ENCODE peak calls at places on chromosomes 5 and 9, in eight cellular contexts. J is body of pancreas, V is ascending aorta, Q is mammary epithelial cell, O is breast epithelium, Y is stomach, I is tibial nerve, B is PC-9. L is an unnamed sample. For H3K27me3, the result is how much of the 10 kb centered on the place peaks cover.

GRCh38 chr9:130243015-130243881 is 22.3 kb upstream of the HMCN2 start:
- DNase-seq in O (peak), I (peak), Y (peak), Q (no peak), J (peak), V (no peak), B (no peak), L (peak)

GRCh38 chr9:115596743-115597080 is 478.8 kb upstream of the TNC start:
- DNase-seq in I (no peak), Q (no peak), O (no peak), B (no peak), Y (no peak), J (no peak), V (no peak), L (no peak)

GRCh38 chr5:178207183-178207916 is 3.0 kb downstream of the HNRNPAB start:
- DNase-seq in Q (peak), J (peak), V (no peak), O (peak), I (no peak), Y (peak), B (no peak), L (no peak)

GRCh38 chr9:109310486-109310901 is 10.4 kb downstream of the EPB41L4B start:
- DNase-seq in Y (no peak), J (no peak), O (no peak), B (no peak), Q (no peak), I (no peak), V (no peak), L (no peak)

GRCh38 chr5:26763151-26763550 is 275.2 kb downstream of the CDH9 start:
- DNase-seq in O (no peak), J (no peak), I (no peak), V (no peak), Y (no peak), Q (no peak), B (no peak), L (no peak)

GRCh38 chr5:136501133-136501532 is 135.8 kb upstream of the TRPC7 start:
- DNase-seq in J (no peak), O (no peak), Q (no peak), B (no peak), V (no peak), I (no peak), Y (no peak), L (no peak)

GRCh38 chr9:75039006-75039405 is 10.9 kb upstream of the CARNMT1 start:
- DNase-seq in Q (no peak), J (no peak), O (no peak), Y (no peak), B (no peak), I (no peak), V (no peak), L (no peak)

GRCh38 chr5:1948663-1949191 is 66.0 kb upstream of the IRX4 start:
- DNase-seq in O (no peak), I (no peak), B (no peak), Y (no peak), Q (peak), V (no peak), J (no peak), L (no peak)

GRCh38 chr9:28587052-28587451 is 1013.8 kb upstream of the C9orf72 start:
- DNase-seq in I (no peak), J (no peak), V (no peak), O (no peak), Y (no peak), B (no peak), Q (no peak), L (no peak)

GRCh38 chr5:96683810-96684209 is 21.6 kb downstream of the CAST start:
- DNase-seq in O (no peak), V (no peak), B (no peak), J (no peak), Y (no peak), Q (no peak), I (no peak), L (no peak)

GRCh38 chr5:151686673-151687378 is at the start of gene SPARC:
- DNase-seq in V (peak), J (peak), I (peak), Y (no peak), Q (peak), B (no peak), O (no peak), L (no peak)

GRCh38 chr5:153445875-153446567 is 44.4 kb upstream of the GRIA1 start:
- DNase-seq in Q (peak), I (peak), V (no peak), Y (peak), O (peak), J (peak), B (no peak), L (no peak)

GRCh38 chr9:83583151-83584014 is 39.6 kb upstream of the IDNK start:
- DNase-seq in V (no peak), Q (peak), Y (peak), I (peak), J (peak), B (no peak), O (no peak), L (no peak)

GRCh38 chr5:120358949-120359348 is 105.2 kb upstream of the PRR16 start:
- DNase-seq in Y (no peak), B (no peak), Q (no peak), I (no peak), V (no peak), J (no peak), O (no peak), L (no peak)

DNA sequence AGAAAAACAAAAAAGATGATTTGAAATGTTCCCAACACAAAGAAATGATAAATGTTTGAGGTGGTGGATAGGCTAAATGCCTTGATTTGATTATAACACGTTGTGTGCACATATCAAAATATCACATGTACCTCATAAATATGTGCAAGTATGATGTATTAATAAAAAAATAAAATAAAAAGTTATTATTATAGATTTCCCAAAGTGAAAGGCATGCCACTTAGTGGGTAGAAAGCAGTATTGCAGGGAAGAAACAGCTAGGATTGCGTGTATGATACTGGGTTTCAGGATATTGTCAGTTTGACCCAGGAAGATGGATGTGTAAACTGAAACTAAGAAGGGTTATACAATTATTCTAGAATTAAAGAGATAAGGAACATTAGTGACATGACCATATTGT is 3.6 kb upstream of the TMEM38B start:
- DNase-seq in V (no peak), Y (no peak), J (no peak), O (no peak), Q (no peak), I (no peak), B (no peak), L (no peak)
- TF ChIP-seq CTCF in V (no peak), Y (no peak), J (peak), O (no peak), Q (peak), I (peak), B (peak), L (no peak)

GRCh38 chr5:170533383-170533782 is 29.6 kb downstream of the KCNIP1 start:
- DNase-seq in B (peak), V (no peak), Y (peak), O (no peak), Q (no peak), J (no peak), I (no peak), L (no peak)

GRCh38 chr5:170525450-170526211 is 21.8 kb downstream of the KCNIP1 start:
- DNase-seq in J (no peak), Y (no peak), O (no peak), I (no peak), V (no peak), Q (no peak), B (no peak), L (no peak)

GRCh38 chr5:170524576-170524975 is 20.8 kb downstream of the KCNIP1 start:
- DNase-seq in V (no peak), B (no peak), J (no peak), O (no peak), Q (no peak), I (no peak), Y (no peak), L (no peak)

GRCh38 chr5:170527998-170528397 is 24.2 kb downstream of the KCNIP1 start:
- DNase-seq in J (no peak), O (no peak), Y (no peak), B (no peak), I (no peak), V (no peak), Q (no peak), L (no peak)

DNA sequence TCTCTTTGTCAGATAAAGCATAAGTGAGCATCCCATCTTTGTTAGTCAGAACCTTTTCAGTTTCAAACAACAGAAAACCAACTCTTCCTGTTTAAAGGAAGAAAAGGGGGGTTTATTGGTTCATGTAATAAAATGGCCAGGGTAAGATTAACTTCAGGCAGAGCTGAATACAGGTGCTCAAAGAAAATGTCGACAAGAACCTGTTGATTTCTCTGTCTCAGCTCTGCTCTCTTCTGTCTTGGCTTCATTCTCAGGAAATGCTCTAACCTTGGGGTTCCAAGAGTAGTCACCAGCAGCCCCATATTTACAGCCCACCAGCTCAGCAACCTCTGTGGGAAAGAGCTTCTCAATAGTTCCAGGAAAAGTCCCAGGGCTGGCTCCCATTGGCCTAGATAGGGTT is 25.2 kb downstream of the KCNIP1 start:
- DNase-seq in O (no peak), Q (no peak), V (no peak), Y (no peak), J (no peak), I (no peak), B (no peak), L (no peak)
- H3K27ac ChIP-seq in O (no peak), Q (no peak), V (no peak), Y (no peak), J (no peak), I (no peak), B (no peak), L (no peak)

GRCh38 chr5:78019747-78020146 is 243.6 kb upstream of the TBCA start:
- DNase-seq in Q (no peak), Y (no peak), B (no peak), O (no peak), J (no peak), V (no peak), I (no peak), L (no peak)

DNA sequence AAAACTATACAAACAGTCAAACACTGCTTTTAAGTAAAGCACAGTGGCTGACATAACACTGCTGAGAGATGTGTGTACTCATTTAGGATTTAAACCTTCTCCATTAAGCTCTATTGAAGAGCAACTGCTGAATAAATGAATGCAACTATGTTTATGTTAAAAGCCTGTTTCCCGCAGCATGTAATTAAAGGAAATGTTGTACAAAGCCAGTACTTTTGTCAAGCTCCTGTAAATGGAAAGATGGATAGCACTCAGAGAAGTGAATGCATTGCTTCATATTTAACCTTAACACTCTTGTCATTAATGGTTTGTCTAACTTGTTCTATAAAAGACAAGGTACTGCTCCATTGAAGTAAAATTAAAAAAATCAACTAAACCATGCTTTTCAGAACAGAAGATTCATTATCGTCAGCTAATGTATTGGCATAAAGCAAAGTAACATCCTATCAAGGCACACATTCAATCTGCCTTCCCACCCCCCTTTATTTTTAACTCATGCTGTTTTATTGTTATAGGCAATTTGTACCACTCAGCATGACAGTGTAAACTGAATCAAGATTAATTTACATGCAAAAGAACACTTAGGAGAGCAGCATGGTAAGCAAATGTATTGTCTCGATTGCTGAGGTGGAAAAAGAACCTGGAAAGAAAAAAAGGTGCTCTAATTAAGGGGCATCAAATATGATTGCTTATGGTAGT is 240.8 kb upstream of the TBCA start:
- DNase-seq in Y (no peak), I (no peak), V (no peak), B (no peak), Q (no peak), J (no peak), O (no peak), L (no peak)
- H3K27me3 ChIP-seq in Y (under half), I (under half), V (under half), B (under half), Q (under half), J (under half), O (under half), L (under half)

GRCh38 chr9:135608999-135609317 is 30.4 kb downstream of the GLT6D1 start:
- DNase-seq in O (no peak), V (no peak), Y (no peak), B (no peak), J (no peak), I (no peak), Q (no peak), L (no peak)

GRCh38 chr9:135606885-135607259 is 32.5 kb downstream of the GLT6D1 start:
- DNase-seq in O (no peak), Y (peak), I (no peak), J (no peak), B (no peak), Q (no peak), V (no peak), L (no peak)

GRCh38 chr9:135609366-135609955 is 29.9 kb downstream of the GLT6D1 start:
- DNase-seq in I (no peak), O (no peak), Y (no peak), B (no peak), Q (no peak), J (no peak), V (no peak), L (no peak)

GRCh38 chr9:135608294-135608998 is 30.9 kb downstream of the GLT6D1 start:
- DNase-seq in B (no peak), O (no peak), Y (peak), Q (no peak), V (no peak), J (no peak), I (no peak), L (no peak)

DNA sequence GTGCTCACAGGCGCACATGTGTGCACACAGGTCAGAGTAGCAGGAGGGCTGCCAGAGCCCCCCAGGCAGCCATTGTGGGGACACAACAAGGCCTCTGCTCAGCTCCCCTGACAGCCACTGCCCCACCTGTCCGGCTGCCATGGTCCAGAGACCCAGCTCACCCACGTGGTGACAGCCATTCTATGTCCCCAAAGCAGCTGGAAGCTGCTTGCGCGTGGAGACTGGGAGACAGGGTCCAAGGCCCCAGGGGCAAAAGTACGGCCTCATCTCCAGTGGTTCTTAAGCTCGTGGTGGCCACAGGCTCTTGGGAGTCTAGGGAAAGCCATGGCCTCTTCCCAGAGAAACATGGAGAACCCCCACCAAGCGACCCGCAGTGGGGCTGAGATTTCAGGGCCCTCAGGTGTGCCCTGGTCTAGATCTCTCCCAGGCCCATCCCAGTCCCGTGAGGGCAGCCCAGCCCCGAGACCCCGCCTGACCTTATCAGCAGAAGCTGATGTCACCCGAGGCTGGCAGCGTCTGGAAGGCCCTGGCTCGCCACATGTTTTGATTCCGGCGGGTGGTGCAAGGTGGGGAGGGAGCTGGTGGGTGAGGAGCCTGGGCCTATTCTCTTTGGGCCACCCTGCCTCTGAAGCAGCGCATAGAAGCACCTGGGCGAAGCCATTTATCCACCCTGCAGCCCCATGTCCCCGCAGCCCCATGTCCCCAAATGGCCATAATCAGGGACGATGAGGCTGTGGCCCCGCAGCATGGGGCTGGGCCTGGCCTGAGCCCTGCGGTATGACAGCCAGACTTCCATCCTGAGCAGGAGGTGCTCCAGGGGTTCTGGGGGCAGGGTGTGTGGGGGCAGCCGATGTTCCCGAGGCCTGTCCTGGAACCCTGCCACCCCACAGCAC is 31.7 kb downstream of the GLT6D1 start:
- DNase-seq in J (no peak), I (no peak), V (no peak), Y (peak), Q (no peak), B (no peak), O (peak), L (peak)
- TF ChIP-seq CTCF in J (no peak), I (no peak), V (no peak), Y (no peak), Q (no peak), B (no peak), O (no peak), L (no peak)

L was measured in CD4-positive, alpha-beta T cell.